ENCODE peak calls at places on chromosomes 6 and 20, in four cellular contexts. O is stimulated activated CD4-positive, alpha-beta T cell treated with anti-CD3 and anti-CD28 coated beads, Interleukin-15, amount 100 ng/mL, for 1 hour; A is iPS DF 6.9; C is EL. H is an unnamed sample.

GRCh38 chr6:27280540-27281000 is 31.5 kb downstream of the POM121L2 start:
- DNase-seq in O (no peak), A (no peak), C (peak; percentile 60), H (no peak)

GRCh38 chr6:435442-436307 is 44.1 kb downstream of the IRF4 start:
- DNase-seq in O (no peak), A (no peak), C (no peak), H (no peak)

GRCh38 chr6:90278129-90278528 is 18.5 kb downstream of the BACH2 start:
- DNase-seq in O (no peak), A (no peak), C (no peak), H (no peak)

GRCh38 chr6:135876048-135876447 is 24.5 kb downstream of the PDE7B start:
- DNase-seq in O (no peak), A (no peak), C (no peak), H (no peak)

GRCh38 chr6:99096186-99096585 is 148.4 kb upstream of the FBXL4 start:
- DNase-seq in O (no peak), A (no peak), C (no peak), H (no peak)

GRCh38 chr6:31474871-31475286 is 23.1 kb upstream of the MICB start:
- DNase-seq in O (no peak), A (no peak), C (no peak), H (no peak)

GRCh38 chr6:95686272-95686671 is 108.9 kb downstream of the MANEA start:
- DNase-seq in O (no peak), A (no peak), C (no peak), H (no peak)

GRCh38 chr6:141463237-141463977 is 669.3 kb upstream of the GJE1 start:
- DNase-seq in O (no peak), A (no peak), C (peak; percentile 20), H (no peak)

GRCh38 chr20:47258745-47259695 is 97.5 kb downstream of the ZMYND8 start:
- DNase-seq in O (no peak), A (no peak), C (peak; percentile 53), H (no peak)

GRCh38 chr6:115894426-115894992 is 166.2 kb downstream of the FRK start:
- DNase-seq in O (no peak), A (no peak), C (no peak), H (no peak)

GRCh38 chr6:30520480-30520992 is 31.2 kb downstream of the HLA-E start:
- DNase-seq in O (no peak), A (no peak), C (no peak), H (no peak)

GRCh38 chr6:107460074-107460631 is 789 bp upstream of the PDSS2 start:
- DNase-seq in O (no peak), A (no peak), C (no peak), H (no peak)

GRCh38 chr6:7445076-7445475 is 55.5 kb downstream of the RIOK1 start:
- DNase-seq in O (no peak), A (no peak), C (no peak), H (no peak)

GRCh38 chr20:61718361-61718760 is 347.3 kb downstream of the TAF4 start:
- DNase-seq in O (no peak), A (no peak), C (no peak), H (no peak)

GRCh38 chr20:50439539-50440453 is 70.4 kb upstream of the PTPN1 start:
- DNase-seq in O (no peak), A (no peak), C (peak; percentile 26), H (no peak)

GRCh38 chr6:125732398-125732797 is 17.0 kb upstream of the HEY2 start:
- DNase-seq in O (no peak), A (no peak), C (no peak), H (no peak)

GRCh38 chr20:44990425-44990824 is 24.1 kb downstream of the STK4 start:
- DNase-seq in O (no peak), A (no peak), C (peak; percentile 22), H (no peak)